ENCODE peak calls at places on chromosomes 13 and 19, in seven cellular contexts. O, H, S, Y, K, C and Z are unnamed samples.

GRCh38 chr13:44667950-44668349 is 91.8 kb upstream of the TSC22D1 start:
- DNase-seq in O (no peak), H (no peak), S (peak; percentile 76), Y (no peak), K (peak; percentile 87), C (no peak), Z (peak; percentile 26)

GRCh38 chr19:56131651-56132050 is 9.4 kb upstream of the ZNF444 start:
- DNase-seq in O (no peak), H (no peak), S (no peak), Y (no peak), K (no peak), C (no peak), Z (no peak)

GRCh38 chr19:3586124-3586626 is 897 bp downstream of the GIPC3 start:
- DNase-seq in O (peak; percentile 30), H (no peak), S (no peak), Y (no peak), K (no peak), C (no peak), Z (no peak)

GRCh38 chr19:1587872-1588271 is 4.8 kb downstream of the MBD3 start:
- DNase-seq in O (no peak), H (no peak), S (no peak), Y (no peak), K (no peak), C (no peak), Z (no peak)

GRCh38 chr13:106246237-106246636 is 289.2 kb downstream of the EFNB2 start:
- DNase-seq in O (no peak), H (no peak), S (no peak), Y (no peak), K (no peak), C (no peak), Z (no peak)

GRCh38 chr13:113584870-113585671 is 518 bp downstream of the TFDP1 start:
- DNase-seq in O (peak; percentile 36), H (peak; percentile 56), S (no peak), Y (no peak), K (no peak), C (no peak), Z (no peak)

GRCh38 chr19:42683917-42684513 is 56.3 kb downstream of the PSG3 start:
- DNase-seq in O (peak; percentile 33), H (no peak), S (no peak), Y (no peak), K (peak; percentile 10), C (no peak), Z (peak; percentile 22)

GRCh38 chr19:47520343-47520806 is 5.5 kb upstream of the NAPA start:
- DNase-seq in O (no peak), H (no peak), S (no peak), Y (no peak), K (no peak), C (no peak), Z (no peak)

GRCh38 chr13:112744306-112745021 is 54.6 kb downstream of the ATP11A start:
- DNase-seq in O (no peak), H (no peak), S (no peak), Y (no peak), K (peak; percentile 45), C (no peak), Z (no peak)